ENCODE peak calls at places on chromosomes 11 and 22, in five cellular contexts. M, L, R, Y and T are unnamed samples.

GRCh38 chr11:83157755-83158473 is 983 bp downstream of the PCF11 start:
- DNase-seq in L (peak; percentile 38), M (peak; percentile 38), Y (peak; percentile 54), R (peak; percentile 40), T (peak; percentile 43)

GRCh38 chr11:63869686-63870085 is 30.8 kb downstream of the MARK2 start:
- DNase-seq in R (no peak), Y (no peak), M (peak; percentile 9), L (no peak), T (no peak)

GRCh38 chr11:46296520-46297448 is 19.3 kb downstream of the CREB3L1 start:
- DNase-seq in L (no peak), Y (no peak), R (peak; percentile 68), M (no peak), T (no peak)

GRCh38 chr11:95068549-95068948 is 1.8 kb downstream of the SRSF8 start:
- DNase-seq in R (peak; percentile 91), M (peak; percentile 56), Y (peak; percentile 90), L (peak; percentile 90), T (no peak)

GRCh38 chr11:121656333-121657090 is 203.7 kb upstream of the SORL1-AS1 start:
- DNase-seq in R (no peak), M (no peak), Y (no peak), L (no peak), T (no peak)

GRCh38 chr11:32829680-32830412 is at the start of gene PRRG4:
- DNase-seq in R (peak; percentile 30), M (peak; percentile 9), L (peak; percentile 73), Y (peak; percentile 65), T (peak; percentile 36)

GRCh38 chr11:76083563-76084451 is 122.5 kb downstream of the WNT11 start:
- DNase-seq in M (no peak), R (no peak), L (peak; percentile 47), Y (no peak), T (no peak)

GRCh38 chr22:38310518-38311330 is 6.5 kb downstream of the CSNK1E start:
- DNase-seq in Y (no peak), L (no peak), M (no peak), R (no peak), T (peak; percentile 32)

GRCh38 chr22:22941831-22942510 is 54.4 kb downstream of the IGLL5 start:
- DNase-seq in Y (no peak), R (no peak), M (no peak), L (no peak), T (peak; percentile 16)

GRCh38 chr11:79437981-79438630 is 2.7 kb downstream of the TENM4 start:
- DNase-seq in R (peak; percentile 6), M (no peak), Y (peak; percentile 83), L (no peak), T (no peak)

GRCh38 chr11:131198161-131198560 is 172.3 kb upstream of the NTM start:
- DNase-seq in R (no peak), M (no peak), Y (no peak), L (no peak), T (no peak)

GRCh38 chr11:22163394-22163797 is 29.5 kb upstream of the ANO5 start:
- DNase-seq in Y (no peak), L (no peak), M (no peak), R (no peak), T (no peak)

GRCh38 chr11:36574486-36574885 is 6.7 kb downstream of the RAG1 start:
- DNase-seq in R (no peak), Y (no peak), L (no peak), M (no peak), T (no peak)

GRCh38 chr11:86488553-86488952 is 113.9 kb downstream of the CCDC81 start:
- DNase-seq in M (no peak), Y (peak; percentile 100), R (no peak), L (no peak), T (no peak)

GRCh38 chr11:64853709-64854108 is 9.3 kb upstream of the CDC42BPG start:
- DNase-seq in R (no peak), L (no peak), M (peak; percentile 29), Y (no peak), T (peak; percentile 30)